ENCODE peak calls at places on chromosomes 2 and 18, in nine cellular contexts. One of them, this sample, is unnamed.

GRCh38 chr18:65955747-65956146 is 204.9 kb downstream of the CDH7 start:
- DNase-seq in left cardiac atrium: no peak
- DNase-seq in Calu3: no peak
- DNase-seq in NT2/D1: no peak
- DNase-seq in AG08396: no peak
- DNase-seq in amygdala: no peak
- DNase-seq in stimulated activated CD8-positive, alpha-beta memory T cell treated with anti-CD3 and anti-CD28 coated beads, Interleukin-2, amount 100 ng/mL, for 48 hours: no peak
- DNase-seq in activated gamma-delta T cell treated with anti-CD3 and anti-CD28 coated beads, Interleukin-2, amount 50 U/mL, for 16 hours: no peak
- DNase-seq in pons: no peak
- DNase-seq in this sample: no peak

GRCh38 chr18:50726960-50727589 is 92.7 kb downstream of the MRO start:
- DNase-seq in NT2/D1: no peak
- DNase-seq in AG08396: no peak
- DNase-seq in pons: peak
- DNase-seq in Calu3: no peak
- DNase-seq in amygdala: no peak
- DNase-seq in left cardiac atrium: no peak
- DNase-seq in activated gamma-delta T cell treated with anti-CD3 and anti-CD28 coated beads, Interleukin-2, amount 50 U/mL, for 16 hours: no peak
- DNase-seq in stimulated activated CD8-positive, alpha-beta memory T cell treated with anti-CD3 and anti-CD28 coated beads, Interleukin-2, amount 100 ng/mL, for 48 hours: no peak
- DNase-seq in this sample: no peak

GRCh38 chr2:222318026-222318711 is 19.4 kb upstream of the PAX3 start:
- DNase-seq in left cardiac atrium: peak
- DNase-seq in pons: peak
- DNase-seq in Calu3: peak
- DNase-seq in AG08396: peak
- DNase-seq in activated gamma-delta T cell treated with anti-CD3 and anti-CD28 coated beads, Interleukin-2, amount 50 U/mL, for 16 hours: no peak
- DNase-seq in amygdala: no peak
- DNase-seq in stimulated activated CD8-positive, alpha-beta memory T cell treated with anti-CD3 and anti-CD28 coated beads, Interleukin-2, amount 100 ng/mL, for 48 hours: no peak
- DNase-seq in NT2/D1: no peak
- DNase-seq in this sample: peak

GRCh38 chr2:201932511-201932910 is 101.1 kb upstream of the FZD7 start:
- DNase-seq in AG08396: no peak
- DNase-seq in activated gamma-delta T cell treated with anti-CD3 and anti-CD28 coated beads, Interleukin-2, amount 50 U/mL, for 16 hours: no peak
- DNase-seq in left cardiac atrium: no peak
- DNase-seq in stimulated activated CD8-positive, alpha-beta memory T cell treated with anti-CD3 and anti-CD28 coated beads, Interleukin-2, amount 100 ng/mL, for 48 hours: no peak
- DNase-seq in NT2/D1: no peak
- DNase-seq in Calu3: no peak
- DNase-seq in amygdala: no peak
- DNase-seq in pons: no peak
- DNase-seq in this sample: no peak

GRCh38 chr2:140990416-140990815 is 1140.4 kb downstream of the LRP1B start:
- DNase-seq in amygdala: no peak
- DNase-seq in Calu3: no peak
- DNase-seq in left cardiac atrium: no peak
- DNase-seq in NT2/D1: no peak
- DNase-seq in pons: no peak
- DNase-seq in AG08396: peak
- DNase-seq in activated gamma-delta T cell treated with anti-CD3 and anti-CD28 coated beads, Interleukin-2, amount 50 U/mL, for 16 hours: no peak
- DNase-seq in stimulated activated CD8-positive, alpha-beta memory T cell treated with anti-CD3 and anti-CD28 coated beads, Interleukin-2, amount 100 ng/mL, for 48 hours: no peak
- DNase-seq in this sample: peak

GRCh38 chr2:62197609-62198236 is 1.8 kb downstream of the B3GNT2 start:
- DNase-seq in left cardiac atrium: peak
- DNase-seq in amygdala: peak
- DNase-seq in activated gamma-delta T cell treated with anti-CD3 and anti-CD28 coated beads, Interleukin-2, amount 50 U/mL, for 16 hours: no peak
- DNase-seq in Calu3: peak
- DNase-seq in AG08396: peak
- DNase-seq in pons: peak
- DNase-seq in stimulated activated CD8-positive, alpha-beta memory T cell treated with anti-CD3 and anti-CD28 coated beads, Interleukin-2, amount 100 ng/mL, for 48 hours: no peak
- DNase-seq in NT2/D1: peak
- DNase-seq in this sample: no peak

GRCh38 chr18:58102020-58102419 is 58.0 kb downstream of the NEDD4L start:
- DNase-seq in amygdala: no peak
- DNase-seq in stimulated activated CD8-positive, alpha-beta memory T cell treated with anti-CD3 and anti-CD28 coated beads, Interleukin-2, amount 100 ng/mL, for 48 hours: no peak
- DNase-seq in NT2/D1: no peak
- DNase-seq in Calu3: no peak
- DNase-seq in AG08396: no peak
- DNase-seq in pons: no peak
- DNase-seq in left cardiac atrium: no peak
- DNase-seq in activated gamma-delta T cell treated with anti-CD3 and anti-CD28 coated beads, Interleukin-2, amount 50 U/mL, for 16 hours: no peak
- DNase-seq in this sample: no peak

GRCh38 chr2:209413615-209414014 is 10.2 kb upstream of the MAP2 start:
- DNase-seq in Calu3: no peak
- DNase-seq in AG08396: no peak
- DNase-seq in left cardiac atrium: no peak
- DNase-seq in NT2/D1: no peak
- DNase-seq in amygdala: no peak
- DNase-seq in stimulated activated CD8-positive, alpha-beta memory T cell treated with anti-CD3 and anti-CD28 coated beads, Interleukin-2, amount 100 ng/mL, for 48 hours: no peak
- DNase-seq in pons: no peak
- DNase-seq in activated gamma-delta T cell treated with anti-CD3 and anti-CD28 coated beads, Interleukin-2, amount 50 U/mL, for 16 hours: no peak
- DNase-seq in this sample: no peak

GRCh38 chr18:9705183-9705864 is 2.8 kb upstream of the RAB31 start:
- DNase-seq in stimulated activated CD8-positive, alpha-beta memory T cell treated with anti-CD3 and anti-CD28 coated beads, Interleukin-2, amount 100 ng/mL, for 48 hours: no peak
- DNase-seq in pons: no peak
- DNase-seq in activated gamma-delta T cell treated with anti-CD3 and anti-CD28 coated beads, Interleukin-2, amount 50 U/mL, for 16 hours: no peak
- DNase-seq in amygdala: no peak
- DNase-seq in Calu3: no peak
- DNase-seq in NT2/D1: no peak
- DNase-seq in AG08396: peak
- DNase-seq in left cardiac atrium: no peak
- DNase-seq in this sample: peak

GRCh38 chr2:156765450-156765849 is 329.3 kb downstream of the GPD2 start:
- DNase-seq in activated gamma-delta T cell treated with anti-CD3 and anti-CD28 coated beads, Interleukin-2, amount 50 U/mL, for 16 hours: no peak
- DNase-seq in AG08396: no peak
- DNase-seq in pons: no peak
- DNase-seq in amygdala: no peak
- DNase-seq in Calu3: no peak
- DNase-seq in NT2/D1: no peak
- DNase-seq in stimulated activated CD8-positive, alpha-beta memory T cell treated with anti-CD3 and anti-CD28 coated beads, Interleukin-2, amount 100 ng/mL, for 48 hours: no peak
- DNase-seq in left cardiac atrium: no peak
- DNase-seq in this sample: no peak

GRCh38 chr2:172234716-172235661 is 132.3 kb upstream of the DLX2 start:
- DNase-seq in activated gamma-delta T cell treated with anti-CD3 and anti-CD28 coated beads, Interleukin-2, amount 50 U/mL, for 16 hours: no peak
- DNase-seq in left cardiac atrium: no peak
- DNase-seq in amygdala: no peak
- DNase-seq in stimulated activated CD8-positive, alpha-beta memory T cell treated with anti-CD3 and anti-CD28 coated beads, Interleukin-2, amount 100 ng/mL, for 48 hours: no peak
- DNase-seq in Calu3: no peak
- DNase-seq in pons: no peak
- DNase-seq in NT2/D1: no peak
- DNase-seq in AG08396: peak
- DNase-seq in this sample: no peak

GRCh38 chr18:45050712-45051639 is 370.3 kb downstream of the SETBP1 start:
- DNase-seq in AG08396: peak
- DNase-seq in stimulated activated CD8-positive, alpha-beta memory T cell treated with anti-CD3 and anti-CD28 coated beads, Interleukin-2, amount 100 ng/mL, for 48 hours: no peak
- DNase-seq in amygdala: no peak
- DNase-seq in activated gamma-delta T cell treated with anti-CD3 and anti-CD28 coated beads, Interleukin-2, amount 50 U/mL, for 16 hours: no peak
- DNase-seq in Calu3: no peak
- DNase-seq in NT2/D1: no peak
- DNase-seq in left cardiac atrium: no peak
- DNase-seq in pons: no peak
- DNase-seq in this sample: peak

GRCh38 chr2:222283634-222284033 is 15.2 kb downstream of the PAX3 start:
- DNase-seq in amygdala: no peak
- DNase-seq in left cardiac atrium: no peak
- DNase-seq in stimulated activated CD8-positive, alpha-beta memory T cell treated with anti-CD3 and anti-CD28 coated beads, Interleukin-2, amount 100 ng/mL, for 48 hours: no peak
- DNase-seq in pons: no peak
- DNase-seq in Calu3: no peak
- DNase-seq in AG08396: no peak
- DNase-seq in activated gamma-delta T cell treated with anti-CD3 and anti-CD28 coated beads, Interleukin-2, amount 50 U/mL, for 16 hours: no peak
- DNase-seq in NT2/D1: no peak
- DNase-seq in this sample: peak

GRCh38 chr2:223469270-223470057 is 132.7 kb downstream of the SCG2 start:
- DNase-seq in AG08396: peak
- DNase-seq in Calu3: no peak
- DNase-seq in pons: no peak
- DNase-seq in stimulated activated CD8-positive, alpha-beta memory T cell treated with anti-CD3 and anti-CD28 coated beads, Interleukin-2, amount 100 ng/mL, for 48 hours: no peak
- DNase-seq in activated gamma-delta T cell treated with anti-CD3 and anti-CD28 coated beads, Interleukin-2, amount 50 U/mL, for 16 hours: no peak
- DNase-seq in left cardiac atrium: peak
- DNase-seq in NT2/D1: no peak
- DNase-seq in amygdala: no peak
- DNase-seq in this sample: peak

GRCh38 chr2:233074106-233074505 is 14.0 kb downstream of the INPP5D start:
- DNase-seq in amygdala: no peak
- DNase-seq in activated gamma-delta T cell treated with anti-CD3 and anti-CD28 coated beads, Interleukin-2, amount 50 U/mL, for 16 hours: no peak
- DNase-seq in left cardiac atrium: no peak
- DNase-seq in NT2/D1: no peak
- DNase-seq in stimulated activated CD8-positive, alpha-beta memory T cell treated with anti-CD3 and anti-CD28 coated beads, Interleukin-2, amount 100 ng/mL, for 48 hours: no peak
- DNase-seq in pons: no peak
- DNase-seq in AG08396: no peak
- DNase-seq in Calu3: no peak
- DNase-seq in this sample: no peak

GRCh38 chr2:237752761-237753165 is 45.8 kb upstream of the RBM44 start:
- DNase-seq in left cardiac atrium: no peak
- DNase-seq in amygdala: no peak
- DNase-seq in Calu3: no peak
- DNase-seq in NT2/D1: no peak
- DNase-seq in stimulated activated CD8-positive, alpha-beta memory T cell treated with anti-CD3 and anti-CD28 coated beads, Interleukin-2, amount 100 ng/mL, for 48 hours: peak
- DNase-seq in pons: peak
- DNase-seq in AG08396: no peak
- DNase-seq in activated gamma-delta T cell treated with anti-CD3 and anti-CD28 coated beads, Interleukin-2, amount 50 U/mL, for 16 hours: no peak
- DNase-seq in this sample: no peak

GRCh38 chr2:195985731-195986130 is 82.9 kb downstream of the DNAH7 start:
- DNase-seq in left cardiac atrium: no peak
- DNase-seq in amygdala: no peak
- DNase-seq in pons: no peak
- DNase-seq in NT2/D1: no peak
- DNase-seq in AG08396: no peak
- DNase-seq in activated gamma-delta T cell treated with anti-CD3 and anti-CD28 coated beads, Interleukin-2, amount 50 U/mL, for 16 hours: no peak
- DNase-seq in Calu3: no peak
- DNase-seq in stimulated activated CD8-positive, alpha-beta memory T cell treated with anti-CD3 and anti-CD28 coated beads, Interleukin-2, amount 100 ng/mL, for 48 hours: no peak
- DNase-seq in this sample: no peak

GRCh38 chr2:176291768-176292393 is 22.6 kb downstream of the MTX2 start:
- DNase-seq in NT2/D1: no peak
- DNase-seq in left cardiac atrium: no peak
- DNase-seq in stimulated activated CD8-positive, alpha-beta memory T cell treated with anti-CD3 and anti-CD28 coated beads, Interleukin-2, amount 100 ng/mL, for 48 hours: no peak
- DNase-seq in activated gamma-delta T cell treated with anti-CD3 and anti-CD28 coated beads, Interleukin-2, amount 50 U/mL, for 16 hours: no peak
- DNase-seq in amygdala: no peak
- DNase-seq in pons: no peak
- DNase-seq in AG08396: no peak
- DNase-seq in Calu3: no peak
- DNase-seq in this sample: no peak

GRCh38 chr2:152920846-152921245 is 202.4 kb downstream of the ARL6IP6 start:
- DNase-seq in NT2/D1: no peak
- DNase-seq in Calu3: no peak
- DNase-seq in pons: no peak
- DNase-seq in stimulated activated CD8-positive, alpha-beta memory T cell treated with anti-CD3 and anti-CD28 coated beads, Interleukin-2, amount 100 ng/mL, for 48 hours: no peak
- DNase-seq in AG08396: no peak
- DNase-seq in left cardiac atrium: no peak
- DNase-seq in activated gamma-delta T cell treated with anti-CD3 and anti-CD28 coated beads, Interleukin-2, amount 50 U/mL, for 16 hours: no peak
- DNase-seq in amygdala: no peak
- DNase-seq in this sample: no peak

This sample was measured in choroid plexus epithelial cell.